ENCODE peak calls at places on chromosome 16, in four cellular contexts. One of them, this sample, is unnamed.

GRCh38 chr16:89759742-89760366 is 38.5 kb downstream of the ZNF276 start:
- DNase-seq in HTR-8/SVneo: no peak
- DNase-seq in CD14-positive monocyte: no peak
- DNase-seq in T-helper 2 cell: no peak
- DNase-seq in this sample: no peak

GRCh38 chr16:76970745-76971099 is 220.3 kb upstream of the MON1B start:
- DNase-seq in HTR-8/SVneo: no peak
- DNase-seq in CD14-positive monocyte: no peak
- DNase-seq in T-helper 2 cell: no peak
- DNase-seq in this sample: no peak

GRCh38 chr16:62041401-62041800 is 5.2 kb upstream of the CDH8 start:
- DNase-seq in HTR-8/SVneo: no peak
- DNase-seq in CD14-positive monocyte: no peak
- DNase-seq in T-helper 2 cell: no peak
- DNase-seq in this sample: no peak

GRCh38 chr16:86566601-86566965 is at the start of gene FOXC2:
- DNase-seq in HTR-8/SVneo: peak; percentile 88
- DNase-seq in CD14-positive monocyte: no peak
- DNase-seq in T-helper 2 cell: no peak
- DNase-seq in this sample: peak; percentile 88

GRCh38 chr16:12098429-12099310 is 122.1 kb downstream of the SNX29 start:
- DNase-seq in HTR-8/SVneo: no peak
- DNase-seq in CD14-positive monocyte: no peak
- DNase-seq in T-helper 2 cell: no peak
- DNase-seq in this sample: no peak

GRCh38 chr16:27374794-27375499 is 27.0 kb upstream of the IL21R start:
- DNase-seq in HTR-8/SVneo: peak; percentile 85
- DNase-seq in CD14-positive monocyte: peak; percentile 60
- DNase-seq in T-helper 2 cell: no peak
- DNase-seq in this sample: no peak

GRCh38 chr16:24552705-24553104 is 13.3 kb downstream of the RBBP6 start:
- DNase-seq in HTR-8/SVneo: no peak
- DNase-seq in CD14-positive monocyte: no peak
- DNase-seq in T-helper 2 cell: no peak
- DNase-seq in this sample: no peak

GRCh38 chr16:66408181-66409048 is 18.7 kb upstream of the BEAN1 start:
- DNase-seq in HTR-8/SVneo: no peak
- DNase-seq in CD14-positive monocyte: no peak
- DNase-seq in T-helper 2 cell: no peak
- DNase-seq in this sample: peak; percentile 70

GRCh38 chr16:4369006-4369766 is 2.5 kb upstream of the VASN start:
- DNase-seq in HTR-8/SVneo: peak; percentile 67
- DNase-seq in CD14-positive monocyte: peak; percentile 41
- DNase-seq in T-helper 2 cell: no peak
- DNase-seq in this sample: no peak

GRCh38 chr16:80693553-80693952 is 110.8 kb downstream of the CDYL2 start:
- DNase-seq in HTR-8/SVneo: no peak
- DNase-seq in CD14-positive monocyte: no peak
- DNase-seq in T-helper 2 cell: no peak
- DNase-seq in this sample: no peak

GRCh38 chr16:14538604-14539003 is 91.5 kb downstream of the PARN start:
- DNase-seq in HTR-8/SVneo: no peak
- DNase-seq in CD14-positive monocyte: no peak
- DNase-seq in T-helper 2 cell: no peak
- DNase-seq in this sample: no peak

GRCh38 chr16:31357324-31358156 is 2.6 kb downstream of the ITGAX start:
- DNase-seq in HTR-8/SVneo: no peak
- DNase-seq in CD14-positive monocyte: peak; percentile 75
- DNase-seq in T-helper 2 cell: no peak
- DNase-seq in this sample: no peak

GRCh38 chr16:31577411-31577810 is 49.7 kb downstream of the AHSP start:
- DNase-seq in HTR-8/SVneo: no peak
- DNase-seq in CD14-positive monocyte: no peak
- DNase-seq in T-helper 2 cell: no peak
- DNase-seq in this sample: no peak

GRCh38 chr16:88355389-88356123 is 27.2 kb upstream of the ZNF469 start:
- DNase-seq in HTR-8/SVneo: no peak
- DNase-seq in CD14-positive monocyte: peak; percentile 40
- DNase-seq in T-helper 2 cell: no peak
- DNase-seq in this sample: peak; percentile 10

GRCh38 chr16:67773569-67774456 is 32.5 kb downstream of the RANBP10 start:
- DNase-seq in HTR-8/SVneo: no peak
- DNase-seq in CD14-positive monocyte: no peak
- DNase-seq in T-helper 2 cell: no peak
- DNase-seq in this sample: no peak

GRCh38 chr16:23504076-23504452 is 6.2 kb downstream of the GGA2 start:
- DNase-seq in HTR-8/SVneo: no peak
- DNase-seq in CD14-positive monocyte: peak; percentile 55
- DNase-seq in T-helper 2 cell: no peak
- DNase-seq in this sample: peak; percentile 43

GRCh38 chr16:2148714-2149629 is 547 bp downstream of the RAB26 start:
- DNase-seq in HTR-8/SVneo: no peak
- DNase-seq in CD14-positive monocyte: no peak
- DNase-seq in T-helper 2 cell: no peak
- DNase-seq in this sample: no peak

GRCh38 chr16:85475233-85475632 is 137.9 kb upstream of the GSE1 start:
- DNase-seq in HTR-8/SVneo: no peak
- DNase-seq in CD14-positive monocyte: no peak
- DNase-seq in T-helper 2 cell: no peak
- DNase-seq in this sample: no peak

GRCh38 chr16:83717308-83717707 is 90.5 kb upstream of the HSBP1 start:
- DNase-seq in HTR-8/SVneo: peak; percentile 22
- DNase-seq in CD14-positive monocyte: no peak
- DNase-seq in T-helper 2 cell: no peak
- DNase-seq in this sample: no peak

GRCh38 chr16:85556456-85557082 is 56.6 kb upstream of the GSE1 start:
- DNase-seq in HTR-8/SVneo: no peak
- DNase-seq in CD14-positive monocyte: no peak
- DNase-seq in T-helper 2 cell: no peak
- DNase-seq in this sample: peak; percentile 72

GRCh38 chr16:88835383-88835782 is 21.4 kb downstream of the GALNS start:
- DNase-seq in HTR-8/SVneo: no peak
- DNase-seq in CD14-positive monocyte: no peak
- DNase-seq in T-helper 2 cell: no peak
- DNase-seq in this sample: no peak

GRCh38 chr16:74837056-74837455 is 62.4 kb upstream of the FA2H start:
- DNase-seq in HTR-8/SVneo: no peak
- DNase-seq in CD14-positive monocyte: no peak
- DNase-seq in T-helper 2 cell: no peak
- DNase-seq in this sample: no peak

GRCh38 chr16:66255647-66256046 is 110.8 kb upstream of the CDH5 start:
- DNase-seq in HTR-8/SVneo: no peak
- DNase-seq in CD14-positive monocyte: no peak
- DNase-seq in T-helper 2 cell: no peak
- DNase-seq in this sample: no peak

GRCh38 chr16:82987767-82988166 is 361.0 kb downstream of the CDH13 start:
- DNase-seq in HTR-8/SVneo: no peak
- DNase-seq in CD14-positive monocyte: no peak
- DNase-seq in T-helper 2 cell: no peak
- DNase-seq in this sample: no peak

GRCh38 chr16:74770826-74771526 is 3.6 kb downstream of the FA2H start:
- DNase-seq in HTR-8/SVneo: no peak
- DNase-seq in CD14-positive monocyte: no peak
- DNase-seq in T-helper 2 cell: no peak
- DNase-seq in this sample: no peak

GRCh38 chr16:58262592-58262991 is 32.2 kb downstream of the PRSS54 start:
- DNase-seq in HTR-8/SVneo: no peak
- DNase-seq in CD14-positive monocyte: no peak
- DNase-seq in T-helper 2 cell: no peak
- DNase-seq in this sample: no peak

GRCh38 chr16:54289242-54290051 is 2.9 kb upstream of the IRX3 start:
- DNase-seq in HTR-8/SVneo: no peak
- DNase-seq in CD14-positive monocyte: no peak
- DNase-seq in T-helper 2 cell: no peak
- DNase-seq in this sample: no peak

GRCh38 chr16:83648347-83648746 is 159.4 kb upstream of the HSBP1 start:
- DNase-seq in HTR-8/SVneo: no peak
- DNase-seq in CD14-positive monocyte: no peak
- DNase-seq in T-helper 2 cell: no peak
- DNase-seq in this sample: no peak

GRCh38 chr16:57305159-57305811 is 20.8 kb upstream of the PLLP start:
- DNase-seq in HTR-8/SVneo: no peak
- DNase-seq in CD14-positive monocyte: no peak
- DNase-seq in T-helper 2 cell: no peak
- DNase-seq in this sample: peak; percentile 33

GRCh38 chr16:56617212-56618085 is 8.1 kb upstream of the MT1E start:
- DNase-seq in HTR-8/SVneo: no peak
- DNase-seq in CD14-positive monocyte: no peak
- DNase-seq in T-helper 2 cell: no peak
- DNase-seq in this sample: peak; percentile 82